ENCODE peak calls at places on chromosomes 13 and 19, in six cellular contexts. P is psoas muscle, D is cardiac muscle cell, Z is uterus, F is ascending aorta, Y is tibial artery. S is an unnamed sample.

GRCh38 chr19:29686285-29686805 is 21.1 kb downstream of the PLEKHF1 start:
- DNase-seq in P (peak; percentile 35), D (no peak), Z (no peak), F (no peak), Y (no peak), S (no peak)

GRCh38 chr19:2215281-2215751 is 20.8 kb downstream of the PLEKHJ1 start:
- DNase-seq in P (no peak), D (no peak), Z (no peak), F (no peak), Y (no peak), S (no peak)

GRCh38 chr13:30806784-30807183 is 71.4 kb downstream of the ALOX5AP start:
- DNase-seq in P (no peak), D (peak; percentile 72), Z (no peak), F (no peak), Y (no peak), S (no peak)

GRCh38 chr13:23349127-23349897 is 84.2 kb downstream of the SACS start:
- DNase-seq in P (no peak), D (peak; percentile 13), Z (no peak), F (no peak), Y (no peak), S (no peak)

GRCh38 chr19:4575978-4576933 is 16.8 kb upstream of the SEMA6B start:
- DNase-seq in P (peak; percentile 80), D (peak; percentile 81), Z (peak; percentile 46), F (no peak), Y (no peak), S (no peak)

GRCh38 chr13:28338202-28338601 is 156.7 kb downstream of the FLT1 start:
- DNase-seq in P (no peak), D (no peak), Z (no peak), F (no peak), Y (no peak), S (no peak)

GRCh38 chr13:67147257-67148218 is 82.6 kb downstream of the PCDH9 start:
- DNase-seq in P (no peak), D (peak; percentile 79), Z (no peak), F (no peak), Y (no peak), S (no peak)

GRCh38 chr13:82214341-82214740 is 1667.9 kb downstream of the SLITRK1 start:
- DNase-seq in P (no peak), D (no peak), Z (no peak), F (no peak), Y (no peak), S (no peak)

GRCh38 chr13:96822900-96823299 is 171.4 kb downstream of the OXGR1 start:
- DNase-seq in P (no peak), D (peak; percentile 7), Z (no peak), F (no peak), Y (no peak), S (no peak)

GRCh38 chr13:45718063-45718462 is 15.9 kb downstream of the CBY2 start:
- DNase-seq in P (no peak), D (peak; percentile 40), Z (no peak), F (no peak), Y (no peak), S (no peak)

GRCh38 chr19:48135411-48135810 is 24.8 kb upstream of the PLA2G4C start:
- DNase-seq in P (no peak), D (no peak), Z (no peak), F (no peak), Y (no peak), S (no peak)

GRCh38 chr19:49335071-49335783 is at the start of gene CD37:
- DNase-seq in P (no peak), D (no peak), Z (no peak), F (peak; percentile 63), Y (peak; percentile 66), S (no peak)

GRCh38 chr13:94192576-94192975 is 286.9 kb downstream of the DCT start:
- DNase-seq in P (no peak), D (peak; percentile 42), Z (no peak), F (no peak), Y (no peak), S (no peak)

GRCh38 chr19:4130635-4131438 is 6.9 kb upstream of the MAP2K2 start:
- DNase-seq in P (no peak), D (peak; percentile 65), Z (no peak), F (no peak), Y (no peak), S (no peak)

DNA sequence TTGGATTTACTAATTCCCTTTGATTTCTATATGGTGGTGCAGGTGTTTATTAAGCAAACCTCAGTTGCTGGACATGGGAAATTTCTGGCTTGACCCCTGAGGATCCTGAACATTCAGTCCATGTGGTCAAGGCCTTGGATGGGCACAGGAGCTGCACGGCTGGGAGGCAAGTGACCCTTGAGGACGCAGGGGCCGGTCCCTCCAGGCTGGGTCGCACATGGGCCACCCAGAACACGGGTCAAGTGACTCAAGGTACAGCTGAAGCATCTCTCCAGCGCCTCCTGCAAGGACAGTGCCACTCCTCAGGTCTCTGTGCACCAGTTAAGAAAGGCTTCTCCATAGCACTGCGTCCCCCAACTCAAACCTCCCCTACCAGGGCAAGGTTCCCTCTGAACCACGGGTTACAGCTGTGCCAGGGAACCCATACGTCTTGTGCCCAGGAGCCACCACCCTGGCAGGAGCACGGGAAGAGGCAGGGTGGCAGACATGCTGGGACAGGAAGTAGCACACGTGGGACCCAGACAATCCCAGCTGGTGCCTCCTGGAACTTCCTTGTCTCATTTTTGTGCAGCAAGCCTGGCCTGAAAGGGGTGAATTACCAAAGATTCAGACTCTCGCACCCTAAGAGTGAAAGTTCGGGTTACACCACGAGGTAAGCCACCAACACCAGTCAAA is 93.1 kb downstream of the SPACA7 start:
- DNase-seq in P (no peak), D (no peak), Z (no peak), F (no peak), Y (no peak), S (peak; percentile 72)
- H3K27me3 ChIP-seq in P (no peaks in the 10 kb centered on the region), D (no peaks in the 10 kb centered on the region), Z (no peaks in the 10 kb centered on the region), F (no peaks in the 10 kb centered on the region), Y (no peaks in the 10 kb centered on the region), S (no peaks in the 10 kb centered on the region)

GRCh38 chr13:39942901-39943273 is 287.4 kb downstream of the COG6 start:
- DNase-seq in P (peak; percentile 73), D (peak; percentile 95), Z (peak; percentile 42), F (peak; percentile 83), Y (peak; percentile 77), S (no peak)

GRCh38 chr13:39938591-39938990 is 283.1 kb downstream of the COG6 start:
- DNase-seq in P (no peak), D (no peak), Z (no peak), F (no peak), Y (no peak), S (no peak)

GRCh38 chr13:39942177-39942900 is 286.9 kb downstream of the COG6 start:
- DNase-seq in P (no peak), D (no peak), Z (no peak), F (no peak), Y (no peak), S (no peak)

GRCh38 chr13:39943711-39944110 is 288.2 kb downstream of the COG6 start:
- DNase-seq in P (no peak), D (no peak), Z (no peak), F (no peak), Y (no peak), S (no peak)

GRCh38 chr13:39941236-39941635 is 285.8 kb downstream of the COG6 start:
- DNase-seq in P (no peak), D (no peak), Z (no peak), F (no peak), Y (no peak), S (no peak)
- H3K4me1 ChIP-seq in P (no peaks in the 10 kb centered on the region), D (no peaks in the 10 kb centered on the region), Z (no peaks in the 10 kb centered on the region), F (no peaks in the 10 kb centered on the region), Y (no peaks in the 10 kb centered on the region), S (no peaks in the 10 kb centered on the region)

GRCh38 chr13:21556051-21556450 is 47.9 kb downstream of the MICU2 start:
- DNase-seq in P (no peak), D (peak; percentile 21), Z (no peak), F (no peak), Y (no peak), S (no peak)

GRCh38 chr13:21557995-21558394 is 46.0 kb downstream of the MICU2 start:
- DNase-seq in P (no peak), D (peak; percentile 32), Z (no peak), F (no peak), Y (no peak), S (no peak)
- TF ChIP-seq CTCF in P (no peak), D (peak; percentile 52), Z (no peak), F (no peak), Y (no peak), S (no peak)

GRCh38 chr19:15104003-15104402 is 3.2 kb upstream of the SYDE1 start:
- DNase-seq in P (no peak), D (no peak), Z (no peak), F (no peak), Y (no peak), S (no peak)
- H3K27me3 ChIP-seq in P (peaks cover 9% of the 10 kb centered on the region), D (no peaks in the 10 kb centered on the region), Z (no peaks in the 10 kb centered on the region), F (no peaks in the 10 kb centered on the region), Y (no peaks in the 10 kb centered on the region), S (no peaks in the 10 kb centered on the region)

GRCh38 chr13:113744197-113745000 is 14.6 kb upstream of the TMEM255B start:
- DNase-seq in P (no peak), D (no peak), Z (no peak), F (no peak), Y (no peak), S (no peak)

GRCh38 chr13:113745059-113745458 is 14.0 kb upstream of the TMEM255B start:
- DNase-seq in P (no peak), D (no peak), Z (no peak), F (no peak), Y (no peak), S (no peak)

GRCh38 chr13:113742445-113743120 is 16.4 kb upstream of the TMEM255B start:
- DNase-seq in P (no peak), D (no peak), Z (no peak), F (no peak), Y (no peak), S (no peak)

GRCh38 chr13:113742000-113742441 is 17.0 kb upstream of the TMEM255B start:
- DNase-seq in P (no peak), D (peak; percentile 50), Z (no peak), F (no peak), Y (no peak), S (no peak)

DNA sequence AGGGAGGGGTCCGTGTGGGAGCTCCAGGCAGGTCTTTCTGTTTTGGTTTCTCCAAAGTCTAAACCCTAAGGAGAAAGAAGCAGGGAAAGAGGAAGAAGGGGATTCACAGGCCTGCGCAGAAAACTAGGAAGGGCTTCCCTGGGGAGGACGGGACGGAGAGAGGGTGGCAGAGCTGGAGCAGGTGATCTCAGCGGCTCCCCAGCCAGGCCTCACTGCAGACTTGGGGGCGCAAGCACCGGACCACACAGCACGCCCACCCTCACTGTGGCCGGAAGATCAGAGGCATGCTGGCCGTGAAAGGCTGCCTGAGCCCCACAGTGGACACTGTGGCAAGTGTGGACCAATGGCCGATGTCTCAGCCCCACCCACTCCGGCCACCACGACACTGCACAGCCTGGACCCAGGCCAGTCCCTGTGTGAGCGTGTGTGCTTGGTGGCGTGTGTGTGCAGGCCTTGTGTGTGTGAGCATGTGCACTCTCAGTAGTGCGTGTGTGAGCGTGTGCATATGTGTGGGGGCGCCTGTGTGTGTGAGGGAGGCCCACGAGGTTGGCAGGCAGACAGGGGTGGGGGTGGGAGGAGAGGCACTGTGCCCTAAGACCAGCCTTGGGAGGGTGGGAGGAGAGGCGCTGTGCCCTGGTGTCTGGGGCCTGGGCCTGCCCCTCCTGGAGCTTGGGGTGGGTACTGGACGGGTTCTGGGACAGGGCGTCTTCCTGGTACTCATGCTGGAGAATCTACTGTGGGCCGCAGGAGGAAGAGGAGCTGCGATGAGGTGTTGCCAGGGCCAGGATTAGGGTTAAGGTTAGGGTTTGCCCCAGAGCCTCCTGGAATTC is 15.4 kb upstream of the TMEM255B start:
- DNase-seq in P (no peak), D (no peak), Z (no peak), F (no peak), Y (no peak), S (no peak)
- H3K4me1 ChIP-seq in P (no peaks in the 10 kb centered on the region), D (no peaks in the 10 kb centered on the region), Z (no peaks in the 10 kb centered on the region), F (no peaks in the 10 kb centered on the region), Y (peaks cover 3% of the 10 kb centered on the region), S (no peaks in the 10 kb centered on the region)